ENCODE peak calls at places on chromosome 1, in nine cellular contexts. N is SK-N-SH, J is MM.1S, Y is PC-3, U is DND-41, R is fibroblast of lung, W is IMR-90, G is OCI-LY7, E is GM12878. T is an unnamed sample.

GRCh38 chr1:201020040-201020591 is 3.4 kb downstream of the KIF21B start:
- DNase-seq in N (no peak), J (peak; percentile 86), Y (no peak), U (peak; percentile 45), R (no peak), W (no peak), G (peak; percentile 68), E (no peak), T (peak; percentile 85)

GRCh38 chr1:23562138-23562819 is 3.0 kb upstream of the ID3 start:
- DNase-seq in N (peak; percentile 92), J (peak; percentile 85), Y (peak; percentile 94), U (peak; percentile 74), R (peak; percentile 98), W (peak; percentile 99), G (peak; percentile 88), E (no peak), T (peak; percentile 98)

GRCh38 chr1:216531308-216532239 is 108.3 kb upstream of the USH2A start:
- DNase-seq in N (no peak), J (peak; percentile 41), Y (peak; percentile 46), U (no peak), R (peak; percentile 61), W (peak; percentile 41), G (no peak), E (no peak), T (no peak)

GRCh38 chr1:167795810-167796740 is 74.3 kb downstream of the MPZL1 start:
- DNase-seq in N (no peak), J (no peak), Y (peak; percentile 93), U (no peak), R (no peak), W (no peak), G (no peak), E (no peak), T (no peak)

GRCh38 chr1:1437904-1438376 is 2.5 kb downstream of the VWA1 start:
- DNase-seq in N (peak; percentile 19), J (no peak), Y (no peak), U (no peak), R (no peak), W (no peak), G (no peak), E (peak; percentile 42), T (peak; percentile 97)

GRCh38 chr1:54158071-54158470 is 5.3 kb upstream of the CDCP2 start:
- DNase-seq in N (no peak), J (no peak), Y (peak; percentile 82), U (no peak), R (no peak), W (no peak), G (no peak), E (no peak), T (peak; percentile 53)

GRCh38 chr1:11567244-11568065 is 86.8 kb downstream of the FBXO2 start:
- DNase-seq in N (no peak), J (no peak), Y (no peak), U (no peak), R (no peak), W (no peak), G (no peak), E (no peak), T (no peak)

GRCh38 chr1:80722611-80723010 is 1078.1 kb upstream of the ADGRL2 start:
- DNase-seq in N (no peak), J (no peak), Y (no peak), U (no peak), R (no peak), W (no peak), G (no peak), E (no peak), T (no peak)

GRCh38 chr1:204623365-204623893 is 62.1 kb downstream of the LRRN2 start:
- DNase-seq in N (peak; percentile 40), J (no peak), Y (peak; percentile 92), U (no peak), R (peak; percentile 69), W (peak; percentile 48), G (no peak), E (no peak), T (peak; percentile 81)

GRCh38 chr1:111938536-111938935 is 50.9 kb downstream of the KCND3 start:
- DNase-seq in N (no peak), J (no peak), Y (no peak), U (no peak), R (no peak), W (no peak), G (no peak), E (no peak), T (no peak)

GRCh38 chr1:173113015-173113741 is 62.4 kb upstream of the TNFSF18 start:
- DNase-seq in N (no peak), J (no peak), Y (peak; percentile 99), U (no peak), R (no peak), W (peak; percentile 85), G (no peak), E (no peak), T (peak; percentile 30)

GRCh38 chr1:164842891-164843290 is 283.9 kb downstream of the PBX1 start:
- DNase-seq in N (no peak), J (no peak), Y (no peak), U (no peak), R (no peak), W (peak; percentile 1), G (no peak), E (no peak), T (no peak)

GRCh38 chr1:70864302-70864701 is 183.3 kb downstream of the PTGER3 start:
- DNase-seq in N (no peak), J (no peak), Y (peak; percentile 49), U (no peak), R (no peak), W (peak; percentile 4), G (no peak), E (no peak), T (no peak)

GRCh38 chr1:206685256-206685748 is 597 bp downstream of the MAPKAPK2 start:
- DNase-seq in N (peak; percentile 86), J (peak; percentile 46), Y (peak; percentile 27), U (peak; percentile 35), R (peak; percentile 42), W (peak; percentile 53), G (peak; percentile 54), E (no peak), T (peak; percentile 94)
- H2AFZ ChIP-seq in N (peak overlapping the region; percentile 16), J (peak overlapping the region; percentile 4), Y (peak overlapping the region; percentile 71), U (peak overlapping the region; percentile 75), R (no peak overlapping the region), W (peak overlapping the region; percentile 73), G (peak overlapping the region; percentile 67), E (peak overlapping the region; percentile 13), T (peak overlapping the region; percentile 60)

GRCh38 chr1:169117014-169117413 is 10.5 kb downstream of the ATP1B1 start:
- DNase-seq in N (no peak), J (no peak), Y (no peak), U (no peak), R (no peak), W (no peak), G (no peak), E (no peak), T (no peak)

GRCh38 chr1:169119405-169119804 is 12.9 kb downstream of the ATP1B1 start:
- DNase-seq in N (no peak), J (no peak), Y (peak; percentile 72), U (no peak), R (no peak), W (peak; percentile 80), G (no peak), E (no peak), T (peak; percentile 60)

GRCh38 chr1:169117599-169117998 is 11.1 kb downstream of the ATP1B1 start:
- DNase-seq in N (no peak), J (no peak), Y (no peak), U (no peak), R (no peak), W (peak; percentile 72), G (no peak), E (no peak), T (no peak)

GRCh38 chr1:169120066-169120465 is 13.6 kb downstream of the ATP1B1 start:
- DNase-seq in N (no peak), J (no peak), Y (no peak), U (no peak), R (peak; percentile 68), W (peak; percentile 80), G (no peak), E (no peak), T (no peak)

GRCh38 chr1:169118227-169118626 is 11.7 kb downstream of the ATP1B1 start:
- DNase-seq in N (no peak), J (no peak), Y (peak; percentile 62), U (no peak), R (no peak), W (no peak), G (no peak), E (no peak), T (no peak)
- TF ChIP-seq CTCF in N (no peak), J (no peak), Y (no peak), U (no peak), R (no peak), W (no peak), G (no peak), E (no peak), T (no peak)

DNA sequence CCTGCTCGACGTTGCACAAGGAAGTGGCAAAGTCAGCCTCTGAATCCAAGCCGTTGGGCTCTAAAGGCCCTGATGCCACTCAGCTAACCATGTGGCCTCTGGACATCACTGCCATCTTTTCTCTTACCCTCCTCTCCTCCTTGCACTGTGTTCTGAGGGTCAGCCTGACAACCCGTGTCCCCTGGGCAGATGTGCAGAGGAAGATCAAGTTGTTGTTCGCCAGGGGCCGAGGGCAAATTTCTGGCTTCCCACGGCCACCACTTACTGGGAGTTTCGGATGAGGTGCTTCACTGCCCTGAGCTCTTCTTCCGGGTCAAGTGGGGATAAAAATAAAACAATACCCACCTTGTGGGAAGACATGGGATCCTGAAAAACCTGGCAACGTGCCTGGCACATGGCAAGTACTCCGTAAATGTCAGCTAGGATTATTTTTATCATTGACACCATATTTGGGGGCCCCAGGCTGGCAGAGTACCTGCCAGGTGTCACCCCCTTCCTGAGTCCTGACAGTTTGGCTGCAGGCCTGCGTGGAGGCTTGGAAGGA is 9.0 kb upstream of the EPHA2 start:
- DNase-seq in N (no peak), J (no peak), Y (no peak), U (no peak), R (no peak), W (no peak), G (no peak), E (no peak), T (peak; percentile 58)
- H2AFZ ChIP-seq in N (no peak overlapping the region), J (no peak overlapping the region), Y (no peak overlapping the region), U (no peak overlapping the region), R (no peak overlapping the region), W (peak overlapping the region; percentile 26), G (peak overlapping the region; percentile 2), E (no peak overlapping the region), T (no peak overlapping the region)

GRCh38 chr1:13824626-13825025 is 124.6 kb downstream of the PRDM2 start:
- DNase-seq in N (no peak), J (no peak), Y (no peak), U (no peak), R (no peak), W (no peak), G (no peak), E (no peak), T (no peak)

GRCh38 chr1:13823126-13823880 is 123.3 kb downstream of the PRDM2 start:
- DNase-seq in N (no peak), J (no peak), Y (no peak), U (no peak), R (no peak), W (no peak), G (no peak), E (no peak), T (no peak)

GRCh38 chr1:13826591-13826990 is 126.6 kb downstream of the PRDM2 start:
- DNase-seq in N (no peak), J (no peak), Y (no peak), U (no peak), R (no peak), W (no peak), G (no peak), E (no peak), T (no peak)

GRCh38 chr1:13823936-13824335 is 123.9 kb downstream of the PRDM2 start:
- DNase-seq in N (peak; percentile 1), J (no peak), Y (no peak), U (no peak), R (no peak), W (no peak), G (no peak), E (no peak), T (no peak)

GRCh38 chr1:13825033-13825432 is 125.0 kb downstream of the PRDM2 start:
- DNase-seq in N (peak; percentile 5), J (no peak), Y (no peak), U (no peak), R (no peak), W (peak; percentile 10), G (peak; percentile 22), E (no peak), T (no peak)
- TF ChIP-seq CTCF in N (peak; percentile 26), J (no peak), Y (peak; percentile 42), U (peak; percentile 29), R (no peak), W (peak; percentile 30), G (peak; percentile 51), E (no peak), T (peak; percentile 29)